ENCODE peak calls at places on chromosomes 7 and 10, in six cellular contexts. Q is K562, I is A549, H is HepG2, Y is GM12878, N is endothelial cell of umbilical vein. T is an unnamed sample.
A peak's percentile ranks its signal among the peaks of the same experiment; 100 is the strongest.

GRCh38 chr7:36390199-36391090 is 783 bp downstream of the ANLN start:
- DNase-seq in Q (peak; percentile 93), I (peak; percentile 87), H (peak; percentile 73), Y (no peak), N (peak; percentile 88), T (peak; percentile 90)

GRCh38 chr10:64515975-64516699 is 994.9 kb downstream of the REEP3 start:
- DNase-seq in Q (peak; percentile 65), I (no peak), H (no peak), Y (no peak), N (no peak), T (peak; percentile 5)

GRCh38 chr10:20888620-20889337 is 8.3 kb downstream of the NEBL start:
- DNase-seq in Q (no peak), I (no peak), H (no peak), Y (no peak), N (no peak), T (no peak)

GRCh38 chr10:17465328-17466125 is 11.1 kb upstream of the ST8SIA6 start:
- DNase-seq in Q (no peak), I (no peak), H (no peak), Y (no peak), N (no peak), T (no peak)

GRCh38 chr7:29977926-29978652 is 11.5 kb downstream of the SCRN1 start:
- DNase-seq in Q (peak; percentile 53), I (peak; percentile 39), H (peak; percentile 28), Y (no peak), N (no peak), T (peak; percentile 32)

GRCh38 chr7:36639826-36640225 is 84.5 kb downstream of the AOAH start:
- DNase-seq in Q (no peak), I (no peak), H (no peak), Y (no peak), N (no peak), T (no peak)

GRCh38 chr7:130649004-130649790 is 19.4 kb downstream of the COPG2 start:
- DNase-seq in Q (no peak), I (no peak), H (no peak), Y (peak; percentile 63), N (no peak), T (no peak)

GRCh38 chr7:2070151-2070763 is 162.5 kb downstream of the MAD1L1 start:
- DNase-seq in Q (peak; percentile 74), I (no peak), H (no peak), Y (no peak), N (no peak), T (no peak)

GRCh38 chr10:86666538-86666937 is 1.8 kb upstream of the LDB3 start:
- DNase-seq in Q (no peak), I (no peak), H (no peak), Y (no peak), N (no peak), T (no peak)

GRCh38 chr7:1667566-1668485 is 2.3 kb upstream of the ELFN1 start:
- DNase-seq in Q (no peak), I (no peak), H (no peak), Y (no peak), N (no peak), T (peak; percentile 46)

GRCh38 chr10:106991084-106991483 is 173.4 kb downstream of the SORCS1 start:
- DNase-seq in Q (no peak), I (no peak), H (no peak), Y (no peak), N (no peak), T (no peak)

GRCh38 chr10:60573342-60573741 is 183.7 kb upstream of the ANK3 start:
- DNase-seq in Q (no peak), I (no peak), H (no peak), Y (no peak), N (no peak), T (no peak)

GRCh38 chr10:98589007-98589406 is 142.3 kb upstream of the HPS1 start:
- DNase-seq in Q (no peak), I (peak; percentile 42), H (peak; percentile 68), Y (no peak), N (no peak), T (no peak)

GRCh38 chr7:127391591-127392181 is 822 bp downstream of the ZNF800 start:
- DNase-seq in Q (peak; percentile 56), I (peak; percentile 33), H (no peak), Y (no peak), N (peak; percentile 35), T (peak; percentile 70)

GRCh38 chr10:124196659-124197058 is 103.3 kb upstream of the CHST15 start:
- DNase-seq in Q (no peak), I (no peak), H (no peak), Y (no peak), N (no peak), T (no peak)

GRCh38 chr10:71981024-71981867 is 17.1 kb downstream of the CHST3 start:
- DNase-seq in Q (no peak), I (no peak), H (peak; percentile 90), Y (peak; percentile 44), N (peak; percentile 34), T (no peak)

GRCh38 chr7:158818325-158819213 is 10.7 kb downstream of the ESYT2 start:
- DNase-seq in Q (peak; percentile 86), I (peak; percentile 98), H (peak; percentile 91), Y (peak; percentile 47), N (peak; percentile 98), T (peak; percentile 94)

GRCh38 chr10:86306628-86307278 is 59.8 kb downstream of the GRID1 start:
- DNase-seq in Q (peak; percentile 5), I (no peak), H (peak; percentile 7), Y (no peak), N (no peak), T (peak; percentile 43)

GRCh38 chr10:88456730-88457129 is 126.4 kb downstream of the RNLS start:
- DNase-seq in Q (no peak), I (no peak), H (no peak), Y (no peak), N (no peak), T (peak; percentile 78)

GRCh38 chr10:82628373-82628772 is 753.4 kb downstream of the NRG3 start:
- DNase-seq in Q (no peak), I (peak; percentile 32), H (no peak), Y (no peak), N (no peak), T (no peak)

GRCh38 chr7:70693300-70693689 is 438.6 kb upstream of the GALNT17 start:
- DNase-seq in Q (no peak), I (peak; percentile 11), H (no peak), Y (no peak), N (no peak), T (no peak)

GRCh38 chr7:70694909-70695803 is 436.8 kb upstream of the GALNT17 start:
- DNase-seq in Q (no peak), I (no peak), H (no peak), Y (no peak), N (no peak), T (peak; percentile 45)

GRCh38 chr7:70694357-70694908 is 437.5 kb upstream of the GALNT17 start:
- DNase-seq in Q (no peak), I (peak; percentile 13), H (no peak), Y (no peak), N (no peak), T (peak; percentile 67)

GRCh38 chr7:70695804-70696104 is 436.2 kb upstream of the GALNT17 start:
- DNase-seq in Q (no peak), I (no peak), H (no peak), Y (no peak), N (no peak), T (peak; percentile 34)

GRCh38 chr7:70693690-70694356 is 438.1 kb upstream of the GALNT17 start:
- DNase-seq in Q (no peak), I (peak; percentile 38), H (no peak), Y (no peak), N (no peak), T (peak; percentile 81)
- TF ChIP-seq POLR2A in Q (no peak), I (no peak), H (no peak), Y (peak; percentile 78), N (no peak), T (no peak)

GRCh38 chr7:44277851-44278250 is 47.5 kb downstream of the CAMK2B start:
- DNase-seq in Q (no peak), I (no peak), H (no peak), Y (no peak), N (no peak), T (no peak)

GRCh38 chr7:44279731-44280505 is 45.5 kb downstream of the CAMK2B start:
- DNase-seq in Q (no peak), I (no peak), H (no peak), Y (no peak), N (no peak), T (no peak)

GRCh38 chr7:44280636-44280992 is 44.8 kb downstream of the CAMK2B start:
- DNase-seq in Q (no peak), I (no peak), H (no peak), Y (no peak), N (no peak), T (no peak)

GRCh38 chr7:44278451-44279161 is 46.8 kb downstream of the CAMK2B start:
- DNase-seq in Q (no peak), I (no peak), H (no peak), Y (no peak), N (peak; percentile 25), T (no peak)

GRCh38 chr7:44279286-44279685 is 46.1 kb downstream of the CAMK2B start:
- DNase-seq in Q (no peak), I (no peak), H (no peak), Y (no peak), N (no peak), T (no peak)
- TF ChIP-seq MYC in Q (no peak), I (no peak), H (no peak), Y (no peak), N (no peak), T (no peak)

DNA sequence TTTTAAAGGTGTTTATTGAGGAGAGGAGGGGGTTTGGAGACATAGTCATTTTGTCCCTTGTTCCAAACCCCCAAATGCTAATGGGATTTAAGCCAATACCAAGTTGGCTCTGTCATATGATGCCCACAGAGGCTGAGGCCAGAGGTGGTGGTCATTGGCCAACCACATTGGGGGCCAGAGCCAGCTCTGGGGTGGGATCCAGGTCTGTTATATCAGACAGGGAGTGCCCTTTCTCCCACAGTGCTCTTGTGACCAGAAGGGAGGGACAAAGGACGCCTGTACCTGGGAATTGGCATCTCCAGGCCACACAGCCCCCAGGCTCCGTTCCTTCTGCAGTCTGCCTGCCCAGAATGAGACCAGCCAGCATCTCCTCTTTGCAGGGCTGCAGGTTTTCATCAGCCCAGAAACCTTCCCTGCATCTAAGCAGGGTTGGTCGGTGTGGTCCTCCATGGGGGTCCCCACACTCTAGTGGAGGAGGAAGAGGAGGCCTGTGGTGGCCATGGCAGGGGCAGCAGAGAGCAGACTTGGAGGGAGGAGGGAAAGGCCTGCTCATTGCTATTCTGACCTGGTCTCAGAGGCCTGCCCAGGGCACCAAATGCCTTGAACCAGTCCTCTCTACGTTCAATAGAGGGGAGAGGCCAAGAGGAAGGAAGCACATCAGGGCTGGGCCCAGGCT is 17.9 kb downstream of the ADCYAP1R1 start:
- DNase-seq in Q (no peak), I (no peak), H (no peak), Y (no peak), N (no peak), T (no peak)
- TF ChIP-seq MAX in Q (no peak), I (no peak), H (no peak), Y (no peak), N (no peak), T (no peak)

GRCh38 chr10:23435378-23435777 is 3.5 kb upstream of the OTUD1 start:
- DNase-seq in Q (no peak), I (no peak), H (no peak), Y (no peak), N (no peak), T (no peak)

GRCh38 chr10:23437987-23438546 is 808 bp upstream of the OTUD1 start:
- DNase-seq in Q (no peak), I (no peak), H (no peak), Y (no peak), N (no peak), T (no peak)

GRCh38 chr10:23439920-23440875 is 1.3 kb downstream of the OTUD1 start:
- DNase-seq in Q (peak; percentile 14), I (no peak), H (no peak), Y (no peak), N (peak; percentile 32), T (peak; percentile 8)

GRCh38 chr10:23439452-23439919 is 611 bp downstream of the OTUD1 start:
- DNase-seq in Q (peak; percentile 18), I (no peak), H (no peak), Y (no peak), N (no peak), T (peak; percentile 30)

GRCh38 chr10:23438547-23439451 is at the start of gene OTUD1:
- DNase-seq in Q (peak; percentile 93), I (peak; percentile 91), H (peak; percentile 78), Y (peak; percentile 28), N (peak; percentile 91), T (peak; percentile 84)
- TF ChIP-seq POLR2A in Q (peak; percentile 48), I (peak; percentile 65), H (no peak), Y (peak; percentile 76), N (no peak), T (no peak)